ENCODE peak calls at places on chromosomes 11 and 22, in six cellular contexts. S, O, V, I, T and P are unnamed samples.

GRCh38 chr22:46971141-46971775 is 208.8 kb downstream of the TBC1D22A start:
- DNase-seq in S (no peak), O (no peak), V (no peak), I (no peak), T (no peak), P (no peak)

GRCh38 chr11:32297629-32298028 is 137.7 kb downstream of the WT1 start:
- DNase-seq in S (no peak), O (no peak), V (no peak), I (no peak), T (peak; percentile 46), P (peak; percentile 58)

GRCh38 chr11:28539239-28540025 is 431.2 kb downstream of the METTL15 start:
- DNase-seq in S (no peak), O (no peak), V (no peak), I (no peak), T (no peak), P (no peak)

GRCh38 chr11:116424615-116425261 is 348.0 kb downstream of the BUD13 start:
- DNase-seq in S (no peak), O (no peak), V (no peak), I (no peak), T (no peak), P (no peak)

GRCh38 chr22:38442967-38443674 is 11.9 kb downstream of the KCNJ4 start:
- DNase-seq in S (no peak), O (no peak), V (no peak), I (no peak), T (no peak), P (no peak)

GRCh38 chr11:10886652-10887250 is 28.9 kb upstream of the ZBED5 start:
- DNase-seq in S (no peak), O (no peak), V (no peak), I (no peak), T (no peak), P (no peak)

GRCh38 chr22:20624161-20624616 is 116.8 kb downstream of the MED15 start:
- DNase-seq in S (no peak), O (no peak), V (no peak), I (no peak), T (peak; percentile 10), P (no peak)

GRCh38 chr11:68354181-68354872 is 41.9 kb downstream of the LRP5 start:
- DNase-seq in S (no peak), O (no peak), V (peak; percentile 94), I (no peak), T (peak; percentile 87), P (no peak)

GRCh38 chr11:64903291-64903833 is 13.6 kb downstream of the ATG2A start:
- DNase-seq in S (no peak), O (no peak), V (no peak), I (no peak), T (no peak), P (no peak)

GRCh38 chr11:12213920-12214319 is 103.5 kb downstream of the MICAL2 start:
- DNase-seq in S (no peak), O (no peak), V (no peak), I (no peak), T (peak; percentile 74), P (no peak)

GRCh38 chr22:28247114-28247513 is 328.1 kb upstream of the PITPNB start:
- DNase-seq in S (no peak), O (no peak), V (no peak), I (no peak), T (no peak), P (no peak)